ENCODE peak calls at places on chromosomes 11 and 22, in nine cellular contexts. K, W, H, A, O, Y, R, G and D are unnamed samples.

GRCh38 chr11:35978173-35978572 is 34.3 kb downstream of the LDLRAD3 start:
- DNase-seq in A (no peak), O (no peak), W (no peak), K (no peak), H (no peak), Y (no peak), G (no peak), R (no peak), D (no peak)

GRCh38 chr11:126969865-126970479 is 30.6 kb downstream of the KIRREL3 start:
- DNase-seq in H (no peak), K (no peak), Y (peak; percentile 91), W (no peak), A (no peak), G (no peak), O (no peak), R (peak; percentile 83), D (no peak)

GRCh38 chr11:15720460-15720859 is 605.7 kb downstream of the INSC start:
- DNase-seq in W (peak; percentile 82), K (no peak), O (no peak), H (no peak), Y (no peak), A (no peak), R (peak; percentile 68), G (peak; percentile 23), D (no peak)

GRCh38 chr22:50206599-50206998 is 5.8 kb downstream of the SELENOO start:
- DNase-seq in G (no peak), H (peak; percentile 74), Y (peak; percentile 61), W (peak; percentile 80), A (peak; percentile 82), K (no peak), R (peak; percentile 26), O (no peak), D (no peak)

GRCh38 chr11:133619973-133620372 is 87.7 kb upstream of the OPCML start:
- DNase-seq in Y (no peak), O (no peak), R (no peak), W (no peak), G (no peak), A (no peak), H (no peak), K (no peak), D (no peak)

GRCh38 chr11:116386118-116386699 is 386.6 kb downstream of the BUD13 start:
- DNase-seq in H (no peak), W (no peak), K (no peak), Y (no peak), G (no peak), A (no peak), O (no peak), R (no peak), D (no peak)

GRCh38 chr11:57491371-57492061 is 24.0 kb downstream of the SLC43A1 start:
- DNase-seq in H (no peak), W (no peak), R (no peak), G (no peak), O (no peak), Y (peak; percentile 47), K (no peak), A (no peak), D (no peak)

GRCh38 chr11:68309621-68310185 is 2.7 kb upstream of the LRP5 start:
- DNase-seq in K (no peak), A (no peak), R (peak; percentile 9), W (peak; percentile 9), G (no peak), H (no peak), Y (no peak), O (no peak), D (no peak)

GRCh38 chr11:18312663-18313420 is 9.1 kb downstream of the HPS5 start:
- DNase-seq in W (peak; percentile 17), R (peak; percentile 44), A (no peak), H (no peak), G (no peak), Y (peak; percentile 54), K (no peak), O (no peak), D (peak; percentile 8)

GRCh38 chr11:58788355-58789023 is 56.0 kb downstream of the GLYATL2 start:
- DNase-seq in H (peak; percentile 45), R (peak; percentile 61), K (peak; percentile 58), G (peak; percentile 5), W (peak; percentile 47), O (no peak), Y (peak; percentile 78), A (no peak), D (no peak)

GRCh38 chr22:37054078-37054440 is 2.5 kb downstream of the KCTD17 start:
- DNase-seq in W (no peak), K (no peak), H (no peak), O (no peak), G (no peak), A (no peak), Y (no peak), R (no peak), D (no peak)

GRCh38 chr22:32558681-32559355 is 84.2 kb downstream of the FBXO7 start:
- DNase-seq in O (peak; percentile 46), K (no peak), A (peak; percentile 88), G (peak; percentile 43), W (peak; percentile 71), R (peak; percentile 79), Y (peak; percentile 93), H (peak; percentile 55), D (peak; percentile 37)

GRCh38 chr11:123475478-123475877 is 45.4 kb downstream of the GRAMD1B start:
- DNase-seq in H (no peak), G (no peak), R (peak; percentile 57), Y (peak; percentile 68), O (no peak), A (peak; percentile 18), K (no peak), W (peak; percentile 65), D (no peak)

GRCh38 chr11:132704796-132705375 is 827.4 kb downstream of the OPCML start:
- DNase-seq in W (no peak), G (no peak), R (no peak), A (no peak), Y (no peak), O (no peak), H (no peak), K (no peak), D (no peak)

GRCh38 chr11:117927926-117928325 is 1.3 kb downstream of the TMPRSS13 start:
- DNase-seq in R (no peak), H (no peak), W (no peak), O (no peak), Y (no peak), A (no peak), K (no peak), G (no peak), D (no peak)

GRCh38 chr11:128837627-128838026 is 29.5 kb downstream of the KCNJ1 start:
- DNase-seq in W (no peak), R (no peak), H (no peak), O (no peak), A (no peak), G (no peak), K (no peak), Y (no peak), D (no peak)

GRCh38 chr22:44192811-44193536 is 12.2 kb downstream of the PARVG start:
- DNase-seq in R (no peak), G (no peak), W (no peak), O (no peak), A (no peak), H (no peak), K (peak; percentile 31), Y (no peak), D (no peak)

GRCh38 chr11:16184588-16184987 is 171.8 kb downstream of the SOX6 start:
- DNase-seq in Y (peak; percentile 87), G (peak; percentile 73), K (no peak), H (no peak), W (peak; percentile 89), O (peak; percentile 42), A (no peak), R (peak; percentile 92), D (peak; percentile 54)

GRCh38 chr11:72774499-72774898 is 19.3 kb downstream of the STARD10 start:
- DNase-seq in Y (no peak), O (no peak), K (no peak), H (no peak), A (no peak), W (no peak), G (no peak), R (no peak), D (no peak)

GRCh38 chr22:23180893-23181762 is 819 bp downstream of the BCR start:
- DNase-seq in O (no peak), A (no peak), G (no peak), H (no peak), Y (peak; percentile 43), R (no peak), K (no peak), W (no peak), D (no peak)

GRCh38 chr11:60972182-60973030 is 926 bp downstream of the CD6 start:
- DNase-seq in O (no peak), K (no peak), A (no peak), Y (no peak), R (no peak), W (no peak), H (no peak), G (no peak), D (no peak)
- H3K4me3 ChIP-seq in O (no peak overlapping the region), K (no peak overlapping the region), A (no peak overlapping the region), Y (no peak overlapping the region), R (no peak overlapping the region), W (no peak overlapping the region), H (no peak overlapping the region), G (no peak overlapping the region), D (no peak overlapping the region)

GRCh38 chr11:635945-636510 is 1.0 kb upstream of the DRD4 start:
- DNase-seq in H (no peak), K (no peak), Y (no peak), R (no peak), A (no peak), G (no peak), O (no peak), W (no peak), D (no peak)
- H3K4me3 ChIP-seq in H (no peak overlapping the region), K (no peak overlapping the region), Y (no peak overlapping the region), R (no peak overlapping the region), A (no peak overlapping the region), G (no peak overlapping the region), O (no peak overlapping the region), W (no peak overlapping the region), D (no peak overlapping the region)

DNA sequence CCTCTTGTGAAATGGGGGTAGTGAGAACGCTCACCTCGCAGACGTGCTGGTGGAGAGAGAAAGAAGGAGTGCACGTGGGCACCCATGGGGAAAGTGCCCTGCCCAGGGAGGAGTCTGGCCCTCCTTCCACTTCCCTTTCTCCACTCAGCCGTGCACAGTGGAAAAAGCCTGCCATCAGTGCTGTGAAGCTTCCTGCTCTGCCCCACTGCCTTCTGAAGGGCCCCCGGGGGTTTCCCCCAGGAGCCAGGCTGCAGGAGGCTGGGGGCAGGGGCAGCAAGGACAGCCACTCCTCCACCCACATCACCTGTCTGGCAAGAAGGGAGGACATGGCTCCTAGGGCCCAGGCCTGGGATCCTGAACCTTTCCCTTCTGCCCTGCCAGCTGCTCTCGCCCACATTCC is 7.6 kb downstream of the TP53I11 start:
- DNase-seq in K (no peak), Y (no peak), A (no peak), W (no peak), R (no peak), G (no peak), O (no peak), H (peak; percentile 43), D (no peak)
- H3K4me3 ChIP-seq in K (no peak overlapping the region), Y (no peak overlapping the region), A (no peak overlapping the region), W (no peak overlapping the region), R (no peak overlapping the region), G (no peak overlapping the region), O (no peak overlapping the region), H (no peak overlapping the region), D (no peak overlapping the region)

DNA sequence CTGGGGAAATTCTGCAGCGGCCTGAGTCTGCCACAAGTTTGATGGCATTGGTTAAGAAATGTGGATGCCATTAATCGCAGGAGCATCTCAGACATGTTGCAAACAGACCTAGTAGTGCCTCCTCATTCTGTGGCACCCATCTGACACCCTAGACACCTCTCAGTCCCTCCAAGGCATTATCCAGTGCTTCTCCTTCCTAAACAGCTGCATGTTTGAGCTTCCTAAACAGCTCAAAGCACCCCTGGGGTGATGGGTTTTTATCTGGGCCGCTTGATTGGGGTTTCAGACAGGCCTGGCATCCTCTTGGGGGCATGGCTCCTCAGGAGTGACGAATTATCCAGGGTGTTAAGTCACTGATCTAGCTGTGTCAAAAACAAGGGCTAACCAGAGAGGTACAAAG is 1.8 kb upstream of the EMID1 start:
- DNase-seq in O (no peak), W (no peak), K (no peak), A (no peak), Y (no peak), G (no peak), R (no peak), H (no peak), D (no peak)
- H3K4me3 ChIP-seq in O (no peak overlapping the region), W (no peak overlapping the region), K (no peak overlapping the region), A (no peak overlapping the region), Y (no peak overlapping the region), G (no peak overlapping the region), R (no peak overlapping the region), H (no peak overlapping the region), D (no peak overlapping the region)